ENCODE peak calls at places on chromosomes 13 and 19, in five cellular contexts. K is thoracic aorta, T is Peyer's patch, A is colonic mucosa, R is cardiac muscle cell. B is an unnamed sample.

GRCh38 chr13:19818223-19818842 is 35.6 kb upstream of the PSPC1 start:
- DNase-seq in T (peak), R (peak), K (no peak), A (peak), B (peak)

GRCh38 chr13:47025791-47026419 is 129.1 kb upstream of the HTR2A start:
- DNase-seq in K (no peak), A (no peak), R (no peak), T (no peak), B (no peak)

GRCh38 chr13:113751491-113751890 is 7.5 kb upstream of the TMEM255B start:
- DNase-seq in A (no peak), K (no peak), R (no peak), T (peak), B (no peak)

GRCh38 chr13:98443800-98444325 is 133.0 kb downstream of the STK24 start:
- DNase-seq in K (no peak), R (no peak), T (no peak), A (no peak), B (no peak)

GRCh38 chr19:17052439-17052838 is 22.8 kb downstream of the HAUS8 start:
- DNase-seq in K (no peak), T (no peak), A (peak), R (peak), B (peak)

GRCh38 chr13:111343186-111343805 is 22.9 kb downstream of the TEX29 start:
- DNase-seq in T (no peak), R (no peak), A (no peak), K (no peak), B (no peak)

GRCh38 chr19:33634361-33635091 is 12.8 kb downstream of the CHST8 start:
- DNase-seq in R (no peak), T (no peak), A (no peak), K (no peak), B (no peak)

GRCh38 chr13:28707629-28708427 is 10.9 kb downstream of the SLC46A3 start:
- DNase-seq in R (no peak), T (no peak), A (no peak), K (no peak), B (no peak)

GRCh38 chr19:55487884-55488687 is at the start of gene SSC5D:
- DNase-seq in R (no peak), T (no peak), A (no peak), K (no peak), B (no peak)

GRCh38 chr13:112250788-112251445 is 125.2 kb upstream of the SPACA7 start:
- DNase-seq in A (peak), K (no peak), T (no peak), R (no peak), B (no peak)

GRCh38 chr13:110187501-110188161 is 119.3 kb downstream of the COL4A1 start:
- DNase-seq in R (peak), A (no peak), T (no peak), K (no peak), B (no peak)

GRCh38 chr19:30358821-30359580 is 13.2 kb upstream of the ZNF536 start:
- DNase-seq in A (no peak), K (no peak), T (no peak), R (no peak), B (no peak)

GRCh38 chr13:40652588-40652940 is 13.9 kb downstream of the FOXO1 start:
- DNase-seq in K (no peak), R (no peak), A (no peak), T (no peak), B (no peak)

GRCh38 chr13:112623051-112623711 is 35.2 kb upstream of the TUBGCP3 start:
- DNase-seq in T (no peak), K (no peak), R (no peak), A (no peak), B (no peak)

GRCh38 chr19:8610928-8611284 is 391 bp upstream of the ADAMTS10 start:
- DNase-seq in R (no peak), A (no peak), T (no peak), K (no peak), B (no peak)

GRCh38 chr19:8608858-8609209 is 1.7 kb downstream of the ADAMTS10 start:
- DNase-seq in R (no peak), K (no peak), T (no peak), A (no peak), B (no peak)

GRCh38 chr19:8611391-8611883 is 922 bp upstream of the ADAMTS10 start:
- DNase-seq in K (no peak), T (no peak), R (no peak), A (peak), B (no peak)

GRCh38 chr19:8609210-8610040 is 1.1 kb downstream of the ADAMTS10 start:
- DNase-seq in R (peak), A (peak), T (no peak), K (peak), B (peak)

DNA sequence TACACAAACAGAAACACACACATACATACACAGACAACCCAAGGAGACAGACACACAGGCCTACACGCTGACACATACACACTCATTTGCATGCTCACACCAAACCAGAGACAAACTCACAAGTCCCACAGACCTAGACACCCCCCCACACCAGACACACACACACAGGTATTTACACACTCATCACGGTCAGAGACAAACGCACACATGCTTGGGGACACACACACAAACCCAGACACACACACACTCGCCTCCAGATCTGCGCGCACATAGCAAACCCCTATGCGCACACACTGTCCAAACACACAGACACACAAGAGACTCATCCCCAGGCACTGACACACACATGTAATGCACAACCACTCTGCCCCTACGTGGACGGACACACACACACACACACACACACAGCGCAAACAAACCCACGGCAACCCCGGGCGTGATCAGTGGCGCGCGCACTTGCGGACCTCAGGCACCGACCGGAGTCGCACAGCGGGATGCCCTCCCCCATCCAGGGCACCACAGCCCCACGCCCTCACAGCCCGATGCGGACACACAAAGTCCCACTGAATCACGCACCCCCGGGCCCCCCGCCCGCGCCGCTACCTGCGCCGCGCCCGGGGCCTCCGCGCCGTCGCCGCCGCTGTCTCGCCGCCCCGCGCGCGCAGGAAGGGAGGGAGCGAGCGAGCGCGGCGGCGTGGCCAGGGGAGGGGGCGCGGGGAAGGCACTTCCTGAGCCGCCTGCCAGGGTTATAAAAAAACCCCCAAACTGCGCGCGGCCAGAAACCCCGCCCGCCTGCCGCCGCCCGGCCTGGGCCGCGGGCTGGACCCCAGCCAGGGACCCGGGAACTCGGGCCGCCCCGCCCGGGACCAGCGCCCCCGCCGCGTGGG is at the start of gene ADAMTS10:
- DNase-seq in R (peak), K (no peak), T (no peak), A (peak), B (peak)
- TF ChIP-seq CTCF in R (no peak), K (no peak), T (no peak), A (no peak), B (no peak)

GRCh38 chr19:12867120-12868099 is 13.8 kb downstream of the DNASE2 start:
- DNase-seq in K (no peak), R (peak), T (peak), A (peak), B (peak)
- TF ChIP-seq CTCF in K (no peak), R (no peak), T (no peak), A (no peak), B (no peak)

DNA sequence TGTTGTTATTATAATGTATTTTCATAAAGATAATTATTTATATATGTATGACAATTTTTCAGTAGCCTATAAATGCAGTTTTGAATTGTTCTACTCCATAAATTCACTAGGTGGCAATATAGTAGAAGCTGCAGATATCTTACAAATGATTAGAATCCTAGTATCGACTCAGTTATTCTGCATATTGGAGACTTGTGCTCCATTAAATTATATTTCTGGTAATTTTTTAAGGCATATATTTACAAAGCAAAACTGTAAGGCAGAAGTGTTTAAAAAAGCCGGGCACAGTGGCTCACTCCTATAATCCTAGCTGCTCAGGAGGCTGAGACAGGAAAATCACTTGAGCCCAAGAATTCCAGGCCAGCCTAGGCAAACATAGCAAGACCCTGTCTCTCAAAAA is 58.7 kb downstream of the DPY19L3 start:
- DNase-seq in A (no peak), R (no peak), K (no peak), T (no peak), B (no peak)
- TF ChIP-seq CTCF in A (no peak), R (peak), K (no peak), T (no peak), B (peak)

GRCh38 chr13:54592201-54592600 is 1563.6 kb downstream of the OLFM4 start:
- DNase-seq in A (no peak), T (no peak), R (no peak), K (no peak), B (no peak)
- TF ChIP-seq CTCF in A (no peak), T (no peak), R (no peak), K (no peak), B (no peak)

GRCh38 chr19:29119582-29119981 is 93.4 kb downstream of the UQCRFS1 start:
- DNase-seq in K (no peak), T (no peak), R (peak), A (no peak), B (no peak)

GRCh38 chr19:29118384-29118783 is 94.6 kb downstream of the UQCRFS1 start:
- DNase-seq in K (no peak), A (no peak), T (no peak), R (no peak), B (no peak)

GRCh38 chr19:29120471-29120870 is 92.5 kb downstream of the UQCRFS1 start:
- DNase-seq in A (no peak), K (no peak), R (no peak), T (no peak), B (no peak)

GRCh38 chr19:29122185-29122584 is 90.8 kb downstream of the UQCRFS1 start:
- DNase-seq in R (no peak), T (no peak), A (no peak), K (no peak), B (no peak)

GRCh38 chr19:29121684-29122083 is 91.3 kb downstream of the UQCRFS1 start:
- DNase-seq in K (no peak), R (no peak), T (no peak), A (no peak), B (peak)
- TF ChIP-seq CTCF in K (no peak), R (peak), T (no peak), A (no peak), B (peak)

GRCh38 chr13:91554101-91554500 is 155.7 kb downstream of the GPC5 start:
- DNase-seq in R (no peak), A (no peak), T (no peak), K (no peak), B (no peak)

GRCh38 chr13:91553584-91553983 is 155.2 kb downstream of the GPC5 start:
- DNase-seq in T (no peak), R (no peak), A (no peak), K (no peak), B (no peak)

GRCh38 chr13:91557328-91557727 is 158.9 kb downstream of the GPC5 start:
- DNase-seq in T (no peak), K (no peak), R (no peak), A (no peak), B (no peak)
- TF ChIP-seq CTCF in T (no peak), K (no peak), R (no peak), A (no peak), B (no peak)

GRCh38 chr19:12400618-12401502 is at the start of gene ZNF799:
- DNase-seq in K (peak), A (peak), R (peak), T (peak), B (peak)
- TF ChIP-seq CTCF in K (no peak), A (no peak), R (peak), T (no peak), B (peak)

GRCh38 chr13:26699197-26699490 is 61.4 kb downstream of the GPR12 start:
- DNase-seq in A (no peak), K (no peak), T (no peak), R (no peak), B (no peak)

GRCh38 chr13:26695891-26696311 is 64.7 kb downstream of the GPR12 start:
- DNase-seq in T (no peak), K (no peak), R (no peak), A (no peak), B (no peak)

GRCh38 chr13:26695360-26695705 is 65.3 kb downstream of the GPR12 start:
- DNase-seq in K (no peak), R (no peak), T (no peak), A (no peak), B (no peak)

GRCh38 chr13:26697069-26697955 is 63.3 kb downstream of the GPR12 start:
- DNase-seq in A (no peak), K (no peak), R (no peak), T (no peak), B (no peak)

GRCh38 chr13:26698392-26699196 is 62.0 kb downstream of the GPR12 start:
- DNase-seq in K (peak), R (peak), T (peak), A (peak), B (peak)
- TF ChIP-seq CTCF in K (peak), R (peak), T (peak), A (peak), B (peak)

B was measured in neural crest cell.